ENCODE peak calls at places on chromosomes 12 and 14, in seven cellular contexts. One of them, this sample, is unnamed.

GRCh38 chr14:45651906-45652305 is 398.9 kb upstream of the MIS18BP1 start:
- DNase-seq in HCT116: no peak
- DNase-seq in H1: no peak
- DNase-seq in SK-N-SH: no peak
- DNase-seq in K562: no peak
- DNase-seq in HepG2: no peak
- DNase-seq in GM12878: no peak
- DNase-seq in this sample: peak

GRCh38 chr14:103395245-103395644 is 10.0 kb downstream of the MARK3 start:
- DNase-seq in HCT116: no peak
- DNase-seq in H1: no peak
- DNase-seq in SK-N-SH: no peak
- DNase-seq in K562: no peak
- DNase-seq in HepG2: no peak
- DNase-seq in GM12878: no peak
- DNase-seq in this sample: no peak

GRCh38 chr14:22979748-22980392 is 2.5 kb downstream of the AJUBA start:
- DNase-seq in HCT116: no peak
- DNase-seq in H1: no peak
- DNase-seq in SK-N-SH: no peak
- DNase-seq in K562: no peak
- DNase-seq in HepG2: peak
- DNase-seq in GM12878: no peak
- DNase-seq in this sample: no peak

GRCh38 chr12:21774358-21775129 is at the start of gene KCNJ8:
- DNase-seq in HCT116: no peak
- DNase-seq in H1: peak
- DNase-seq in SK-N-SH: peak
- DNase-seq in K562: peak
- DNase-seq in HepG2: no peak
- DNase-seq in GM12878: no peak
- DNase-seq in this sample: no peak

GRCh38 chr12:34396006-34396860 is 373.9 kb downstream of the ALG10 start:
- DNase-seq in HCT116: no peak
- DNase-seq in H1: peak
- DNase-seq in SK-N-SH: peak
- DNase-seq in K562: no peak
- DNase-seq in HepG2: no peak
- DNase-seq in GM12878: no peak
- DNase-seq in this sample: no peak

GRCh38 chr12:29350080-29350479 is 30.9 kb downstream of the ERGIC2 start:
- DNase-seq in HCT116: no peak
- DNase-seq in H1: no peak
- DNase-seq in SK-N-SH: peak
- DNase-seq in K562: no peak
- DNase-seq in HepG2: peak
- DNase-seq in GM12878: no peak
- DNase-seq in this sample: no peak

GRCh38 chr12:89231686-89232085 is 120.6 kb downstream of the DUSP6 start:
- DNase-seq in HCT116: no peak
- DNase-seq in H1: no peak
- DNase-seq in SK-N-SH: no peak
- DNase-seq in K562: no peak
- DNase-seq in HepG2: no peak
- DNase-seq in GM12878: no peak
- DNase-seq in this sample: no peak

GRCh38 chr14:77037338-77037782 is 8.9 kb upstream of the IRF2BPL start:
- DNase-seq in HCT116: no peak
- DNase-seq in H1: no peak
- DNase-seq in SK-N-SH: no peak
- DNase-seq in K562: no peak
- DNase-seq in HepG2: no peak
- DNase-seq in GM12878: no peak
- DNase-seq in this sample: no peak

GRCh38 chr14:23443881-23444280 is 8.4 kb upstream of the MYH7 start:
- DNase-seq in HCT116: no peak
- DNase-seq in H1: peak
- DNase-seq in SK-N-SH: no peak
- DNase-seq in K562: no peak
- DNase-seq in HepG2: no peak
- DNase-seq in GM12878: no peak
- DNase-seq in this sample: no peak

GRCh38 chr14:99454246-99454645 is 26.4 kb downstream of the SETD3 start:
- DNase-seq in HCT116: no peak
- DNase-seq in H1: no peak
- DNase-seq in SK-N-SH: no peak
- DNase-seq in K562: peak
- DNase-seq in HepG2: no peak
- DNase-seq in GM12878: no peak
- DNase-seq in this sample: no peak

GRCh38 chr14:103073876-103074698 is 9.9 kb upstream of the LBHD2 start:
- DNase-seq in HCT116: no peak
- DNase-seq in H1: no peak
- DNase-seq in SK-N-SH: peak
- DNase-seq in K562: no peak
- DNase-seq in HepG2: no peak
- DNase-seq in GM12878: no peak
- DNase-seq in this sample: no peak

GRCh38 chr12:105409881-105410471 is 79.5 kb downstream of the C12orf75 start:
- DNase-seq in HCT116: no peak
- DNase-seq in H1: no peak
- DNase-seq in SK-N-SH: peak
- DNase-seq in K562: no peak
- DNase-seq in HepG2: no peak
- DNase-seq in GM12878: no peak
- DNase-seq in this sample: no peak

GRCh38 chr12:77686760-77687159 is 143.9 kb upstream of the NAV3 start:
- DNase-seq in HCT116: no peak
- DNase-seq in H1: no peak
- DNase-seq in SK-N-SH: no peak
- DNase-seq in K562: no peak
- DNase-seq in HepG2: no peak
- DNase-seq in GM12878: no peak
- DNase-seq in this sample: no peak
- TF ChIP-seq JUND in HCT116: no peak
- TF ChIP-seq JUND in H1: no peak
- TF ChIP-seq JUND in SK-N-SH: no peak
- TF ChIP-seq JUND in K562: no peak
- TF ChIP-seq JUND in HepG2: no peak
- TF ChIP-seq JUND in GM12878: no peak
- TF ChIP-seq JUND in this sample: no peak

GRCh38 chr14:24612186-24612585 is 2.7 kb upstream of the GZMH start:
- DNase-seq in HCT116: no peak
- DNase-seq in H1: no peak
- DNase-seq in SK-N-SH: no peak
- DNase-seq in K562: no peak
- DNase-seq in HepG2: peak
- DNase-seq in GM12878: no peak
- DNase-seq in this sample: peak
- TF ChIP-seq JUND in HCT116: no peak
- TF ChIP-seq JUND in H1: no peak
- TF ChIP-seq JUND in SK-N-SH: no peak
- TF ChIP-seq JUND in K562: no peak
- TF ChIP-seq JUND in HepG2: no peak
- TF ChIP-seq JUND in GM12878: no peak
- TF ChIP-seq JUND in this sample: no peak

GRCh38 chr14:34754687-34755086 is 40.3 kb upstream of the CFL2 start:
- DNase-seq in HCT116: no peak
- DNase-seq in H1: no peak
- DNase-seq in SK-N-SH: no peak
- DNase-seq in K562: no peak
- DNase-seq in HepG2: no peak
- DNase-seq in GM12878: no peak
- DNase-seq in this sample: no peak
- TF ChIP-seq JUND in HCT116: no peak
- TF ChIP-seq JUND in H1: no peak
- TF ChIP-seq JUND in SK-N-SH: no peak
- TF ChIP-seq JUND in K562: no peak
- TF ChIP-seq JUND in HepG2: no peak
- TF ChIP-seq JUND in GM12878: no peak
- TF ChIP-seq JUND in this sample: no peak

GRCh38 chr14:100645200-100645985 is 58.2 kb upstream of the BEGAIN start:
- DNase-seq in HCT116: peak
- DNase-seq in H1: peak
- DNase-seq in SK-N-SH: peak
- DNase-seq in K562: peak
- DNase-seq in HepG2: peak
- DNase-seq in GM12878: peak
- DNase-seq in this sample: peak
- TF ChIP-seq JUND in HCT116: no peak
- TF ChIP-seq JUND in H1: no peak
- TF ChIP-seq JUND in SK-N-SH: no peak
- TF ChIP-seq JUND in K562: peak
- TF ChIP-seq JUND in HepG2: no peak
- TF ChIP-seq JUND in GM12878: no peak
- TF ChIP-seq JUND in this sample: no peak

GRCh38 chr12:2163172-2163927 is 110.6 kb downstream of the CACNA1C start:
- DNase-seq in HCT116: no peak
- DNase-seq in H1: no peak
- DNase-seq in SK-N-SH: no peak
- DNase-seq in K562: no peak
- DNase-seq in HepG2: peak
- DNase-seq in GM12878: no peak
- DNase-seq in this sample: no peak
- TF ChIP-seq JUND in HCT116: no peak
- TF ChIP-seq JUND in H1: no peak
- TF ChIP-seq JUND in SK-N-SH: no peak
- TF ChIP-seq JUND in K562: no peak
- TF ChIP-seq JUND in HepG2: no peak
- TF ChIP-seq JUND in GM12878: no peak
- TF ChIP-seq JUND in this sample: no peak

DNA sequence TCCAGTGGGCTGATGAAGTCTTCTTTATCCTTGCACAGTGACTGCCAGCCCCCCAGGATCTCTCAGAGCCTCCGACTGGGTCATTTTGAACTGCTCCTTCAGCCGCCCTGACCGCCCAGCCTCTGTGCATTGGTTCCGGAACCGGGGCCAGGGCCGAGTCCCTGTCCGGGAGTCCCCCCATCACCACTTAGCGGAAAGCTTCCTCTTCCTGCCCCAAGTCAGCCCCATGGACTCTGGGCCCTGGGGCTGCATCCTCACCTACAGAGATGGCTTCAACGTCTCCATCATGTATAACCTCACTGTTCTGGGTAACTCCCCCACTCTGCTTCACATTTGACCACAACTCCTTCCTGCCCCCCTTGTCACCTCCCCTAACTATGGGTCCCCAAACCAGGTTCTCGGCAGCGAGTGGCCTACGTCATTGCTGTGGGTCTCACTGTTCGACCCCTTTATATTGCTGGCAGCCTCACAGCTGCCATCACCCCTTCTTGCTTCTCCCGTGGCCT is 2.3 kb downstream of the LAG3 start:
- DNase-seq in HCT116: no peak
- DNase-seq in H1: no peak
- DNase-seq in SK-N-SH: no peak
- DNase-seq in K562: no peak
- DNase-seq in HepG2: no peak
- DNase-seq in GM12878: no peak
- DNase-seq in this sample: no peak
- TF ChIP-seq JUND in HCT116: no peak
- TF ChIP-seq JUND in H1: no peak
- TF ChIP-seq JUND in SK-N-SH: no peak
- TF ChIP-seq JUND in K562: no peak
- TF ChIP-seq JUND in HepG2: no peak
- TF ChIP-seq JUND in GM12878: no peak
- TF ChIP-seq JUND in this sample: no peak

GRCh38 chr12:24473097-24473496 is 475.8 kb downstream of the BCAT1 start:
- DNase-seq in HCT116: no peak
- DNase-seq in H1: no peak
- DNase-seq in SK-N-SH: no peak
- DNase-seq in K562: no peak
- DNase-seq in HepG2: no peak
- DNase-seq in GM12878: no peak
- DNase-seq in this sample: no peak
- TF ChIP-seq JUND in HCT116: no peak
- TF ChIP-seq JUND in H1: no peak
- TF ChIP-seq JUND in SK-N-SH: no peak
- TF ChIP-seq JUND in K562: no peak
- TF ChIP-seq JUND in HepG2: no peak
- TF ChIP-seq JUND in GM12878: no peak
- TF ChIP-seq JUND in this sample: no peak

DNA sequence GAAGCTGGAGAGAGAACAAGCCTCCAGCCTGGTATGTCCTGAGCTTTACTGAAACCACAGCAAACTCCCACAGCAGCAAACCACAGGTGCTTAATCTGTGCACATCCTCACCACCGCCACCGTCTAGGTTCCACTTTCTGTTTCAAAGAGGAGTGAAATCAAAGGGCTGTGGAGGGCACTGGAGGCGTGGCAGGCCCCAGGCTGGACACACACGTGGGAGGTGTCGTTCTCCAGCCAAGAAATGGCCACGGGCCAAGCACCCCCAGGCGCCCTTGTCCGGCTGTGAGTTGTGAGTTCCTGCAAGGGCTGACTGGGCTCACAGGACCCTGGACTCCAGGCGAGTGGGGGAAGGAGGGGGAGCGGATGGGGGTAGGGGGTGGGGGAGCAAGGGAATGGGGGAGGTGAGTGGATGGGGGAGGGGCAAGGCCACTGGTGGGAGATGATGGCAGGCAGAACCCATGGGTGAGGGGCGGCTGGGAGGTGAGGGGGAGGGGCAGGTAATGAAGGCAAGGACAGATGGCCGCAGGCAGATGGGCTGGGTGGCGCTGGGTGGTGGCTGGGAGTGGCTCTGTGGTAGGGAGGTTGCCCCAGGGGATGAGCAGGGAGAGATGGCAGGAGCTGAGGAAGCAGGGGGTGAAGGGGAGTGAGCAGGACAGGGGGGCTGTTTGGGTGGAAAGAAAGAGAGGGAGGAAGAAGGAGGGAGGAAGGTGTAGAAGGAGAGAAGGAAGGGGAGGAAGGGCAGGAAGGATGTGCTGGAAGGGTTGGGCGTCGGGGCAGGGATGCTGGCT is 86.7 kb downstream of the NCOR2 start:
- DNase-seq in HCT116: no peak
- DNase-seq in H1: no peak
- DNase-seq in SK-N-SH: peak
- DNase-seq in K562: peak
- DNase-seq in HepG2: peak
- DNase-seq in GM12878: peak
- DNase-seq in this sample: no peak
- TF ChIP-seq JUND in HCT116: no peak
- TF ChIP-seq JUND in H1: no peak
- TF ChIP-seq JUND in SK-N-SH: no peak
- TF ChIP-seq JUND in K562: no peak
- TF ChIP-seq JUND in HepG2: no peak
- TF ChIP-seq JUND in GM12878: no peak
- TF ChIP-seq JUND in this sample: no peak

This sample was measured in T47D.